ENCODE peak calls at places on chromosomes 6 and 20, in five cellular contexts. N is fibroblast of the aortic adventitia, M is fibroblast of mammary gland, I is psoas muscle, L is GM13976. G is an unnamed sample.

GRCh38 chr20:41142914-41143313 is 5.6 kb downstream of the PLCG1 start:
- DNase-seq in N (no peak), M (no peak), I (no peak), L (no peak), G (peak; percentile 64)

GRCh38 chr6:131250121-131250520 is 114.9 kb downstream of the AKAP7 start:
- DNase-seq in N (peak; percentile 53), M (peak; percentile 52), I (peak; percentile 24), L (no peak), G (peak; percentile 24)

GRCh38 chr6:16711551-16712249 is 49.6 kb downstream of the ATXN1 start:
- DNase-seq in N (no peak), M (peak; percentile 38), I (no peak), L (no peak), G (peak; percentile 58)

GRCh38 chr20:50824137-50824536 is 29.3 kb downstream of the BCAS4 start:
- DNase-seq in N (peak; percentile 90), M (peak; percentile 93), I (peak; percentile 45), L (no peak), G (no peak)

GRCh38 chr6:11961923-11962322 is 50.2 kb upstream of the HIVEP1 start:
- DNase-seq in N (no peak), M (no peak), I (no peak), L (no peak), G (no peak)

GRCh38 chr20:20231528-20232298 is 136.2 kb upstream of the INSM1 start:
- DNase-seq in N (no peak), M (no peak), I (no peak), L (no peak), G (no peak)

GRCh38 chr6:6586671-6587526 is 1.6 kb upstream of the LY86 start:
- DNase-seq in N (no peak), M (no peak), I (no peak), L (peak; percentile 48), G (no peak)

GRCh38 chr6:145551164-145551563 is 184.2 kb downstream of the EPM2A start:
- DNase-seq in N (peak; percentile 5), M (peak; percentile 28), I (no peak), L (no peak), G (no peak)

GRCh38 chr6:79047072-79047471 is 31.0 kb downstream of the PHIP start:
- DNase-seq in N (no peak), M (no peak), I (no peak), L (no peak), G (no peak)

GRCh38 chr20:49340161-49340966 is 62.5 kb upstream of the ZNFX1 start:
- DNase-seq in N (peak; percentile 9), M (peak; percentile 7), I (peak; percentile 45), L (no peak), G (no peak)

GRCh38 chr6:24188571-24188970 is 62.6 kb downstream of the NRSN1 start:
- DNase-seq in N (no peak), M (no peak), I (no peak), L (no peak), G (no peak)

GRCh38 chr6:27238010-27238983 is 9.2 kb upstream of the PRSS16 start:
- DNase-seq in N (peak; percentile 16), M (no peak), I (no peak), L (no peak), G (no peak)

GRCh38 chr6:41783106-41783780 is 2.7 kb downstream of the PRICKLE4 start:
- DNase-seq in N (no peak), M (no peak), I (no peak), L (no peak), G (no peak)

DNA sequence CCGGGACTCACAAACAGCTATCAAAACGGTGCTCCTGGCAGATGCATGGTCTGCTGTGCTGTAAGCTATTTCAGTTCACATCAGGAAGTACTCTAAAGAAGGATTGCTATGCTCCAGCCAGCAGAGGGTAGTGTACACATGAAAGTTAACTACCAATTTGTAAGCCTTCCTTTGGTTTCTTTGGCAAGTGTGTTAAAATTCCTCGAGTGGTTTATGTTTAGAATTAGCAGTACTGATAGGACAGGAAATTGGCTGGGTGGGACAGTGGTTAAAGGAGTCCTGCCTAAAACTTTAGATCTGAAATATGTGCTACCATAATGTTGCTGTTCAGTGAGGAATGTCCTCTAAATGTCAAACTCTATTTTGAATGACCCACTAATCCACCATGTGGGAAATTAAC is 47.4 kb downstream of the TRMT11 start:
- DNase-seq in N (peak; percentile 97), M (peak; percentile 92), I (no peak), L (peak; percentile 23), G (peak; percentile 5)
- TF ChIP-seq CTCF in N (peak; percentile 77), M (peak; percentile 83), I (peak; percentile 60), L (peak; percentile 43), G (no peak)

GRCh38 chr20:42985628-42986027 is 204.1 kb downstream of the PTPRT start:
- DNase-seq in N (no peak), M (no peak), I (no peak), L (no peak), G (no peak)
- TF ChIP-seq CTCF in N (no peak), M (no peak), I (no peak), L (no peak), G (no peak)

DNA sequence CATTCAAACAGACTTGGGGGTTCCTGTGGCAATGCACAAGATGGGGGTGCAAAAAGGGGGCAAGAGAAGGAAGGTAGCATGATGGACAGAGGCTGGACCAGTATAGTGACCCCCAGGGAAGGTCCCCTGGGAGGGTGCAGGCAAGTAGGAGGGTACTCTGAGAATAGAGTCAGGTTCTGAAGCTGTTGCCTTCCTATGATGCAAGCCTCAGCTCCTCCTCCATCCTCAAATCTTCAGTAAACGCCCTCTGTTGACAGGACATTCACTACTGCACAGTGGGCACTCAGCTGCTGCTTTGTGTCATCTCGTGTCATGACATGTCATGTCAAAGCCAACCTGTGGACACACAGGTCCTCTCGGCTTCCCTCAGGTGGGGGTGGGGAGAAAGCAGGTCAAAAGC is 5.8 kb upstream of the SDCBP2 start:
- DNase-seq in N (no peak), M (no peak), I (no peak), L (no peak), G (no peak)
- TF ChIP-seq CTCF in N (no peak), M (no peak), I (no peak), L (no peak), G (no peak)

GRCh38 chr6:98775205-98775604 is 59.2 kb upstream of the POU3F2 start:
- DNase-seq in N (no peak), M (no peak), I (no peak), L (no peak), G (no peak)
- TF ChIP-seq CTCF in N (no peak), M (no peak), I (no peak), L (no peak), G (no peak)

DNA sequence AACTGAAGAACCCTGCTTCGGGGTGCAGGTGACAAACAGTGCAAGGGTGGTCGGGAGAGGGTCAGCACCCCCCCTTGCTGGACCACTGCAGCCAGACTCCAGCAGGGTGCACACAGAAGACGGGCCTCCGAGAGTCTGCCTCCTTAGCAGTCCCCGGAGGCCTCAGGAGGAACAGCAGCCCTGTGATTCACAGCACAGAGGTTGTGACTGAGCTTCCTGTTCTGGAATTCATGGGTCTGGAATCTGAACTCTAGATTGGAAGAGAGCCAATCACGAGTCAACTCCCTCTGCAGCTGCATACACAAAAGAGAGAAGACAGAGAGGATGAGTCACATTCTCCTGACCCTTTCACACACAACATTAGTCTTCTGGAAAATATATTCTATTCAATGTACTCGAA is 249.0 kb upstream of the OPRM1 start:
- DNase-seq in N (peak; percentile 49), M (peak; percentile 98), I (no peak), L (peak; percentile 8), G (no peak)
- TF ChIP-seq CTCF in N (no peak), M (peak; percentile 41), I (no peak), L (no peak), G (no peak)